ENCODE peak calls at places on chromosomes 5 and 9, in four cellular contexts. Q, R, K and E are unnamed samples.
A peak's percentile ranks its signal among the peaks of the same experiment; 100 is the strongest.

GRCh38 chr5:127988149-127988755 is 95.3 kb upstream of the SLC12A2 start:
- DNase-seq in Q (no peak), R (peak; percentile 68), K (no peak), E (no peak)

GRCh38 chr9:35277649-35278359 is 116.0 kb downstream of the UNC13B start:
- DNase-seq in Q (no peak), R (peak; percentile 46), K (no peak), E (no peak)

GRCh38 chr9:6106576-6107339 is 91.3 kb upstream of the RANBP6 start:
- DNase-seq in Q (no peak), R (no peak), K (no peak), E (no peak)

GRCh38 chr9:15873573-15874177 is 320.8 kb downstream of the CCDC171 start:
- DNase-seq in Q (no peak), R (no peak), K (no peak), E (no peak)

GRCh38 chr9:110089681-110090370 is 118.1 kb downstream of the C9orf152 start:
- DNase-seq in Q (no peak), R (no peak), K (no peak), E (no peak)

GRCh38 chr5:124162782-124163532 is 583.5 kb downstream of the ZNF608 start:
- DNase-seq in Q (no peak), R (no peak), K (no peak), E (no peak)

GRCh38 chr9:132006657-132007370 is 72.9 kb downstream of the MED27 start:
- DNase-seq in Q (no peak), R (no peak), K (no peak), E (peak; percentile 94)

GRCh38 chr9:125850763-125851162 is 103.6 kb downstream of the PBX3 start:
- DNase-seq in Q (no peak), R (no peak), K (no peak), E (no peak)

GRCh38 chr9:127569819-127570401 is 42.2 kb upstream of the STXBP1 start:
- DNase-seq in Q (no peak), R (no peak), K (no peak), E (no peak)

GRCh38 chr5:147935032-147935431 is 28.7 kb upstream of the C5orf46 start:
- DNase-seq in Q (no peak), R (no peak), K (no peak), E (no peak)

GRCh38 chr9:91502475-91502874 is 78.8 kb upstream of the NFIL3 start:
- DNase-seq in Q (no peak), R (no peak), K (no peak), E (no peak)

GRCh38 chr5:177447066-177447610 is 524 bp downstream of the PRR7 start:
- DNase-seq in Q (peak; percentile 68), R (no peak), K (peak; percentile 55), E (peak; percentile 42)

GRCh38 chr5:378301-378891 is 56.9 kb downstream of the AHRR start:
- DNase-seq in Q (no peak), R (no peak), K (no peak), E (no peak)

GRCh38 chr5:123193176-123193575 is 104.1 kb downstream of the PRDM6 start:
- DNase-seq in Q (no peak), R (no peak), K (no peak), E (no peak)